ENCODE peak calls at places on chromosome 5, in nine cellular contexts. G is endothelial cell; Z is D721Med; E is PC-3; P is PC-9; H is fibroblast of the aortic adventitia; L is activated B cell treated with CpG ODN at 0.5 μM for 24 hours; R is AG04450; Y is CD8-positive, alpha-beta T cell. M is an unnamed sample.

GRCh38 chr5:127011151-127011550 is 19.2 kb downstream of the MARCHF3 start:
- DNase-seq in G (no peak), Z (no peak), E (peak), P (no peak), H (peak), L (no peak), R (peak), Y (no peak), M (no peak)

GRCh38 chr5:41510176-41510831 is at the start of gene PLCXD3:
- DNase-seq in G (no peak), Z (peak), E (peak), P (peak), H (peak), L (no peak), R (no peak), Y (no peak), M (no peak)

GRCh38 chr5:58048954-58049353 is 410.9 kb downstream of the PLK2 start:
- DNase-seq in G (no peak), Z (no peak), E (no peak), P (no peak), H (no peak), L (no peak), R (no peak), Y (no peak), M (no peak)

GRCh38 chr5:1536298-1537165 is 12.8 kb upstream of the LPCAT1 start:
- DNase-seq in G (no peak), Z (no peak), E (no peak), P (no peak), H (peak), L (peak), R (no peak), Y (peak), M (peak)

GRCh38 chr5:32566319-32567111 is 18.8 kb upstream of the SUB1 start:
- DNase-seq in G (no peak), Z (no peak), E (no peak), P (no peak), H (no peak), L (no peak), R (no peak), Y (no peak), M (no peak)

GRCh38 chr5:34928267-34928666 is 1.1 kb upstream of the DNAJC21 start:
- DNase-seq in G (no peak), Z (no peak), E (no peak), P (no peak), H (no peak), L (no peak), R (no peak), Y (no peak), M (no peak)

GRCh38 chr5:68225188-68225910 is 9.8 kb downstream of the PIK3R1 start:
- DNase-seq in G (no peak), Z (no peak), E (no peak), P (peak), H (peak), L (no peak), R (peak), Y (no peak), M (no peak)

GRCh38 chr5:93586948-93587918 is 4.2 kb downstream of the NR2F1 start:
- DNase-seq in G (no peak), Z (no peak), E (no peak), P (no peak), H (no peak), L (no peak), R (no peak), Y (no peak), M (no peak)

GRCh38 chr5:103075442-103075841 is 44.5 kb downstream of the GIN1 start:
- DNase-seq in G (no peak), Z (no peak), E (no peak), P (no peak), H (no peak), L (no peak), R (no peak), Y (no peak), M (no peak)

GRCh38 chr5:78659714-78660113 is 11.1 kb upstream of the LHFPL2 start:
- DNase-seq in G (no peak), Z (no peak), E (no peak), P (no peak), H (peak), L (no peak), R (no peak), Y (no peak), M (no peak)

GRCh38 chr5:107284822-107285510 is 385.8 kb downstream of the EFNA5 start:
- DNase-seq in G (no peak), Z (no peak), E (peak), P (peak), H (no peak), L (no peak), R (no peak), Y (no peak), M (no peak)

GRCh38 chr5:10034008-10034407 is 215.7 kb downstream of the ATPSCKMT start:
- DNase-seq in G (no peak), Z (no peak), E (no peak), P (no peak), H (no peak), L (no peak), R (no peak), Y (no peak), M (no peak)

GRCh38 chr5:10563940-10564837 is at the start of gene ANKRD33B:
- DNase-seq in G (peak), Z (peak), E (peak), P (peak), H (peak), L (peak), R (no peak), Y (peak), M (peak)

GRCh38 chr5:72377920-72378635 is 57.9 kb downstream of the PTCD2 start:
- DNase-seq in G (no peak), Z (no peak), E (no peak), P (peak), H (peak), L (no peak), R (no peak), Y (no peak), M (no peak)

GRCh38 chr5:55633574-55634203 is 78.4 kb downstream of the SLC38A9 start:
- DNase-seq in G (no peak), Z (no peak), E (peak), P (peak), H (peak), L (no peak), R (no peak), Y (no peak), M (no peak)

GRCh38 chr5:57986746-57987145 is 473.1 kb downstream of the PLK2 start:
- DNase-seq in G (no peak), Z (no peak), E (peak), P (peak), H (peak), L (no peak), R (no peak), Y (no peak), M (no peak)

GRCh38 chr5:132677191-132677590 is 3.4 kb downstream of the IL4 start:
- DNase-seq in G (peak), Z (no peak), E (peak), P (peak), H (peak), L (no peak), R (peak), Y (no peak), M (no peak)

DNA sequence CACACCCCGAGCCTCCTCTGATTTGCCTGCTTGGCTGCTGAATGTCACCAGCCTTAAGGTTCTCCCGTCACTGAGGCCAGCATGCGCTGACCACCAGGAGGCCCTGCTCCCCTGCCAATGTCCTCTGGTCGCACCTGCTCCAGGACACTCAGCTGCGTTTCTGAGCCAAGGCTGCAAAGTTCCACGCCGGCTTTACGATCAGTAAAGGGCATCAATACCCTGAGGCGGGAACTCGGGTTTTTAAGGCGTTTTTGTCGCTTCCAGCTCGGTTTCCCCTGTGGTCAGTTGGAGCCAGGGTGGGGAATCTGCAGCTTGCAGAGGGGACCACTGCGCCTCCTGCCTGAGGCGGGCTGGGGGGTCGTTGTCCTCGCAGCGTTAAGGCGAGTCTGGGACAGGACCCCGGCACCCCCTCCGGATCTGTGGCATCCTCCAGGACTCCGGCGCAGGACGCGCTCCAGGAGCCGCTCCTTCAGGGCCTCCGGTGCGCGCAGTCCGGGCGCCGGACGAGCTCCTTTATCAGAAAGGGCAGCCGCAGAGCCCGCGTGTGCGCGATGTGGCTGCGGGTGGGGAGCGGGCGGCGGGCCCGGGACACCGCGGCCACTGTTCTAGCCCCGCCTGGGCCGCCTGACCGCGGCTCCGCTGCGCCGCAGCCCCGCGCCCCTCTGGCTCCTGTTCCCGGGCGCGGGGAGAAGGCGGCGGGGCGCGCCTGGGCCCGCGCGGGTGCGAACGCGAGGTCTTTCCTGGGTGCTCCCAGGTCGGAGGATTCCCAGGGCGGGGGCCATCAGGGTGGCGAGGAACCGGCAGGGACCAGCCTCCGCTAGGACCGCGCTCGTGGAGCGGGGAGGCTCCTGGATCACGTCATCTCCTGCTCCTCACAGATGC is 24.2 kb upstream of the FLT4 start:
- DNase-seq in G (peak), Z (no peak), E (no peak), P (no peak), H (no peak), L (no peak), R (no peak), Y (no peak), M (no peak)
- TF ChIP-seq CTCF in G (peak), Z (peak), E (peak), P (no peak), H (no peak), L (no peak), R (no peak), Y (no peak), M (no peak)

GRCh38 chr5:110306650-110307049 is 419.8 kb downstream of the TMEM232 start:
- DNase-seq in G (no peak), Z (no peak), E (no peak), P (no peak), H (no peak), L (no peak), R (no peak), Y (no peak), M (no peak)
- TF ChIP-seq CTCF in G (no peak), Z (no peak), E (no peak), P (no peak), H (no peak), L (no peak), R (no peak), Y (no peak), M (no peak)

DNA sequence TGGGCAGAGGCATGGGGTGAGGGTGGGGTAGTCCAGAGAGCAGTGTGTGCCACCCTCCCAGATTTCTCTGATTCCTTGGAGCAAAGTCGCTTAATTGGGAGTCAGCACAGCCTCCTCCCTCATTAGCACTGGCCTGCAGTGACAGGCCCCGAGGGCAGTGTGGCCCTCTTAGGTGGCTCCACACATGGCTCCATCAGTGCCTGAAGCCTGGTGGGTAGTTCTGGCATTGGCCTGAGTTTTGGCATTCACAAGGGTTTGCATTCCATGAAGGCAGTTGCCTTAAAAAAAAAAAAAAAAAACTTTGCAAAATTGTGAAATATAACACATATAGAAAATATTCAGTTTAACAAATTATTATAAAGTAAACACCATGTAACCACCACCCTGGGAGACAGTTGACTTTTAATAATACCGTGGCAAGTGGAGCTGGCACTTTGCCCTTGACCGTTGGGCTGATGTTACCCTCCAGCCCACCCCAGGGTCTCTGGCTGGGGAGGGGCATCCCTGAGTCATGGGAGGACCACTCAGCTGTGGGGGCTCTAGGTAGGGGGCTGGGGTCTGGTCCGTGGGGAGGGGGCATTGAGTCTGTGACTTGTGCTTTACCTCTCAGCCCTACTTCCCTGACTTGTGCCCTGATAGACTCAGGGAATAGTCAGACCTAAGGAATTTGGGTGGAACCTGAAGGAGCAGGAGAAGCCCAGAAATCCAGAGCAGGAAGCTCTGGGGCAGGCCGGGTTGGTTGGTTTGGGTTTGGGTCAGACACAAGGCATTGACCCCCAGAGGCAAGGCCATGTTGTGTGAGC is 51.3 kb upstream of the PITX1 start:
- DNase-seq in G (no peak), Z (no peak), E (peak), P (peak), H (peak), L (peak), R (no peak), Y (no peak), M (no peak)
- TF ChIP-seq CTCF in G (no peak), Z (no peak), E (no peak), P (peak), H (no peak), L (no peak), R (no peak), Y (no peak), M (no peak)

DNA sequence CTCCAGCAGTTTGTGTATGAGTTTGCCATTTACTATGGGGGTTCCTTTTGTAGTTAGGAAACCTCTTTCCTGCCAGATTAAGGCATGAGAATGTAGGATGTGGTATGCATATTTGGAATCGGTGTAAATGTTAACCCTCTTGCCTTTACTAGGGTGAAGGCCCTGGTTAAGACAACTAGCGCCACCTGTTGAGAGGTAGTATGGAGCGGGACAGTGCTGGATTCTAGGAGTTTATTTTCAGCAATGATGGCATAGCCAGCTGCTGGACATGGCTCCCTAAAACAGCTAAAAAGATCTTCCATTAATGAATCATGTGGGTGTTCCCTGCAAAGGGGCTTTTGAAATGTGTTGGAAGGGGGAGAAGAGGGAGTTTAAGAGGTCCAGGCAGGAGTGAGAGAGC is 30.7 kb upstream of the GPX3 start:
- DNase-seq in G (no peak), Z (no peak), E (peak), P (peak), H (no peak), L (no peak), R (no peak), Y (no peak), M (no peak)
- TF ChIP-seq CTCF in G (no peak), Z (no peak), E (peak), P (peak), H (no peak), L (no peak), R (no peak), Y (no peak), M (no peak)

GRCh38 chr5:120327180-120327579 is 136.9 kb upstream of the PRR16 start:
- DNase-seq in G (no peak), Z (no peak), E (no peak), P (no peak), H (peak), L (no peak), R (no peak), Y (no peak), M (no peak)
- TF ChIP-seq CTCF in G (no peak), Z (no peak), E (peak), P (no peak), H (peak), L (no peak), R (peak), Y (no peak), M (no peak)

GRCh38 chr5:179818746-179819295 is 1.9 kb upstream of the SQSTM1 start:
- DNase-seq in G (peak), Z (no peak), E (peak), P (peak), H (peak), L (peak), R (peak), Y (peak), M (peak)

GRCh38 chr5:179816401-179817070 is 4.2 kb upstream of the SQSTM1 start:
- DNase-seq in G (no peak), Z (no peak), E (no peak), P (no peak), H (no peak), L (no peak), R (no peak), Y (no peak), M (no peak)

GRCh38 chr5:179819296-179820126 is 1.2 kb upstream of the SQSTM1 start:
- DNase-seq in G (peak), Z (no peak), E (peak), P (peak), H (peak), L (peak), R (no peak), Y (peak), M (peak)

GRCh38 chr5:179815491-179816249 is 5.0 kb upstream of the SQSTM1 start:
- DNase-seq in G (no peak), Z (no peak), E (no peak), P (no peak), H (no peak), L (no peak), R (no peak), Y (no peak), M (no peak)

GRCh38 chr5:179817071-179817840 is 3.4 kb upstream of the SQSTM1 start:
- DNase-seq in G (no peak), Z (no peak), E (no peak), P (no peak), H (no peak), L (no peak), R (no peak), Y (no peak), M (no peak)
- TF ChIP-seq CTCF in G (no peak), Z (no peak), E (no peak), P (no peak), H (no peak), L (no peak), R (no peak), Y (no peak), M (no peak)

GRCh38 chr5:136891175-136891574 is 525.8 kb upstream of the TRPC7 start:
- DNase-seq in G (no peak), Z (no peak), E (no peak), P (no peak), H (no peak), L (no peak), R (no peak), Y (no peak), M (no peak)
- TF ChIP-seq CTCF in G (no peak), Z (no peak), E (no peak), P (no peak), H (peak), L (no peak), R (no peak), Y (no peak), M (no peak)

GRCh38 chr5:173530547-173530946 is 85.9 kb downstream of the BOD1 start:
- DNase-seq in G (no peak), Z (no peak), E (peak), P (no peak), H (no peak), L (no peak), R (no peak), Y (no peak), M (no peak)
- TF ChIP-seq CTCF in G (no peak), Z (peak), E (peak), P (no peak), H (no peak), L (no peak), R (no peak), Y (no peak), M (no peak)

GRCh38 chr5:36492998-36493655 is 113.3 kb upstream of the SLC1A3 start:
- DNase-seq in G (no peak), Z (no peak), E (peak), P (no peak), H (peak), L (no peak), R (no peak), Y (no peak), M (no peak)
- TF ChIP-seq CTCF in G (no peak), Z (no peak), E (peak), P (no peak), H (peak), L (no peak), R (no peak), Y (no peak), M (no peak)

M was measured in natural killer cell.